ENCODE peak calls at places on chromosomes 2 and 18, in five cellular contexts. I is H9, B is kidney, J is mammary epithelial cell, A is MM.1S. O is an unnamed sample.
A peak's percentile ranks its signal among the peaks of the same experiment; 100 is the strongest.

GRCh38 chr2:20439503-20439902 is 7.4 kb upstream of the RHOB start:
- DNase-seq in I (no peak), B (no peak), J (no peak), A (no peak), O (no peak)

GRCh38 chr2:239873656-239874635 is 151.2 kb downstream of the NDUFA10 start:
- DNase-seq in I (peak; percentile 24), B (no peak), J (no peak), A (no peak), O (no peak)

GRCh38 chr2:44524347-44524926 is 162.7 kb downstream of the CAMKMT start:
- DNase-seq in I (no peak), B (no peak), J (no peak), A (no peak), O (no peak)

GRCh38 chr2:128626758-128627515 is 308.3 kb upstream of the HS6ST1 start:
- DNase-seq in I (no peak), B (peak; percentile 29), J (no peak), A (no peak), O (no peak)

GRCh38 chr2:135299656-135300244 is 231.3 kb downstream of the ZRANB3 start:
- DNase-seq in I (no peak), B (no peak), J (peak; percentile 57), A (no peak), O (no peak)

GRCh38 chr2:128732976-128733431 is 414.3 kb upstream of the HS6ST1 start:
- DNase-seq in I (no peak), B (no peak), J (peak; percentile 79), A (no peak), O (peak; percentile 90)

GRCh38 chr2:121184248-121184862 is 100.6 kb downstream of the TFCP2L1 start:
- DNase-seq in I (peak; percentile 15), B (no peak), J (no peak), A (no peak), O (no peak)

GRCh38 chr2:65199194-65199593 is 28.4 kb upstream of the ACTR2 start:
- DNase-seq in I (no peak), B (no peak), J (peak; percentile 34), A (no peak), O (no peak)

GRCh38 chr2:164793531-164793930 is 48.1 kb downstream of the COBLL1 start:
- DNase-seq in I (no peak), B (no peak), J (no peak), A (no peak), O (no peak)

GRCh38 chr2:51633073-51633472 is 601.1 kb upstream of the NRXN1 start:
- DNase-seq in I (no peak), B (no peak), J (no peak), A (no peak), O (no peak)

GRCh38 chr2:25851740-25852503 is 26.4 kb downstream of the ASXL2 start:
- DNase-seq in I (no peak), B (no peak), J (peak; percentile 70), A (peak; percentile 84), O (peak; percentile 92)

GRCh38 chr2:43228782-43229659 is 2.6 kb upstream of the ZFP36L2 start:
- DNase-seq in I (no peak), B (no peak), J (peak; percentile 78), A (peak; percentile 58), O (no peak)

GRCh38 chr18:9233771-9234440 is 97.3 kb downstream of the ANKRD12 start:
- DNase-seq in I (peak; percentile 54), B (peak; percentile 37), J (no peak), A (no peak), O (no peak)

GRCh38 chr2:74499269-74499939 is at the start of gene LBX2:
- DNase-seq in I (no peak), B (peak; percentile 81), J (no peak), A (no peak), O (no peak)

GRCh38 chr2:74975016-74975415 is 16.6 kb downstream of the POLE4 start:
- DNase-seq in I (no peak), B (no peak), J (no peak), A (no peak), O (no peak)

GRCh38 chr18:79458131-79458838 is 62.6 kb downstream of the NFATC1 start:
- DNase-seq in I (no peak), B (peak; percentile 87), J (peak; percentile 75), A (no peak), O (no peak)

GRCh38 chr18:46387426-46388131 is 269.4 kb downstream of the LOXHD1 start:
- DNase-seq in I (no peak), B (peak; percentile 90), J (peak; percentile 88), A (no peak), O (no peak)

GRCh38 chr2:186995092-186995491 is 146.1 kb upstream of the ZSWIM2 start:
- DNase-seq in I (no peak), B (no peak), J (peak; percentile 59), A (no peak), O (no peak)

GRCh38 chr18:48314694-48315093 is 94.5 kb downstream of the ZBTB7C start:
- DNase-seq in I (peak; percentile 46), B (no peak), J (no peak), A (no peak), O (no peak)

GRCh38 chr2:127503491-127503890 is 22.8 kb downstream of the IWS1 start:
- DNase-seq in I (no peak), B (no peak), J (no peak), A (no peak), O (no peak)

GRCh38 chr2:219522111-219523030 is 8.1 kb downstream of the ASIC4 start:
- DNase-seq in I (peak; percentile 80), B (no peak), J (peak; percentile 32), A (no peak), O (no peak)
- H3K9ac ChIP-seq in I (no peak overlapping the region), B (no peak overlapping the region), J (no peak overlapping the region), A (no peak overlapping the region), O (no peak overlapping the region)

GRCh38 chr2:238873401-238873801 is 25.5 kb downstream of the TWIST2 start:
- DNase-seq in I (no peak), B (no peak), J (no peak), A (no peak), O (no peak)
- H3K27ac ChIP-seq in I (no peak overlapping the region), B (no peak overlapping the region), J (no peak overlapping the region), A (no peak overlapping the region), O (no peak overlapping the region)

DNA sequence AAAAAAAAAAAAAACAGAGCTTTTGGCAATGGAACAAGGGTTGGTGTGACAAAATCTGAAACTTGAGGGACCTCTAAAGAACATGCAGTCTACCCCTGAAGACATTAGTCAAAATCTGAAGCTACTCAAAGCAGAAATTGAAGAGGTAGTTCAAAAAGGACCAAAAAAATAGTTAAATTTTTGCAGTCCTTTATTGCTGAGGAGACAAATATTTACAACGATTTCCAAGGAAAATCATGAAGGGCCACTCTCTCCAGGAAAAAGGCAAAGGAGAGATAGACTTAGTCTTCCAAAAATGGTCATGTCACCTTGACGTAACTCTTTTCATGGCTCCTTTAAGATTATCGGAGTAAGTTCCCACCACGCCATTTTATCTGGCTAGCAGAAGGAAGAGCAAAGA is 452.0 kb downstream of the XIRP2 start:
- DNase-seq in I (no peak), B (no peak), J (no peak), A (no peak), O (no peak)
- H3K9ac ChIP-seq in I (no peak overlapping the region), B (no peak overlapping the region), J (no peak overlapping the region), A (no peak overlapping the region), O (no peak overlapping the region)

GRCh38 chr2:47034973-47035609 is 119.5 kb upstream of the MCFD2 start:
- DNase-seq in I (no peak), B (no peak), J (no peak), A (no peak), O (no peak)

GRCh38 chr2:47033102-47033880 is 117.7 kb upstream of the MCFD2 start:
- DNase-seq in I (no peak), B (no peak), J (no peak), A (no peak), O (no peak)

GRCh38 chr2:47029737-47030524 is 114.3 kb upstream of the MCFD2 start:
- DNase-seq in I (no peak), B (no peak), J (peak; percentile 34), A (no peak), O (no peak)

GRCh38 chr2:47031909-47032668 is 116.5 kb upstream of the MCFD2 start:
- DNase-seq in I (no peak), B (no peak), J (no peak), A (no peak), O (no peak)

DNA sequence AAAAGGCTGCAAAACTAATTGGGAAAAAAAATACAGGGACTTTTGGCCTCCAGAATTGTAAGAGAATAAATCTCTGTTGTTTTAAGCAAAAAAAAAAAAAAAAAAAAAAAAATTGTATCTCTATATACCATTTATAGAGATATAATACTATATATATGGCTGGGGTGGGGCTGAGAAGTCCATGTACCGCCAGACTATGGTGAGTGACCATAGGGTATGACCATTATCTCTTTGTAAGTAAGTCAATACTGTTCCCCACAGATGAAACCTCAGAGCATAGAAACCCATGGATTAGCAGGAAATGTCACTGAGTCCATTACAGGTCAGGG is 117.1 kb upstream of the MCFD2 start:
- DNase-seq in I (no peak), B (no peak), J (no peak), A (no peak), O (no peak)
- H3K27ac ChIP-seq in I (no peak overlapping the region), B (peak overlapping the region; percentile 61), J (peak overlapping the region; percentile 98), A (no peak overlapping the region), O (no peak overlapping the region)

O was measured in SK-N-MC.